ENCODE peak calls at places on chromosomes 3 and 15, in ten cellular contexts. W is body of pancreas; E is mucosa of gallbladder; C is iPS-NIHi11; D is MCF 10A; K is CD8-positive, alpha-beta T cell; M is RPMI7951; J is colonic mucosa; X is stimulated activated CD8-positive, alpha-beta memory T cell treated with anti-CD3 and anti-CD28 coated beads, Interleukin-15, amount 100 ng/mL, for 24 hours; Q is tibial nerve. G is an unnamed sample.

GRCh38 chr15:61830536-61831330 is 229.5 kb downstream of the VPS13C start:
- DNase-seq in E (no peak), C (no peak), W (no peak), D (no peak), X (no peak), M (no peak), Q (no peak), K (no peak), J (no peak), G (no peak)

GRCh38 chr15:34850121-34850520 is 54.8 kb upstream of the ACTC1 start:
- DNase-seq in D (peak), Q (no peak), M (no peak), C (no peak), W (no peak), X (no peak), K (no peak), J (no peak), E (no peak), G (no peak)

GRCh38 chr3:71728632-71729342 is 3.6 kb upstream of the EIF4E3 start:
- DNase-seq in W (no peak), Q (no peak), M (peak), C (peak), E (no peak), J (no peak), X (no peak), D (no peak), K (no peak), G (no peak)

GRCh38 chr3:112806903-112807302 is 39.8 kb downstream of the CD200R1L start:
- DNase-seq in J (no peak), D (no peak), Q (no peak), W (no peak), X (no peak), C (no peak), E (no peak), M (no peak), K (no peak), G (no peak)

GRCh38 chr3:28224430-28224829 is 17.0 kb upstream of the CMC1 start:
- DNase-seq in W (no peak), C (no peak), E (no peak), K (no peak), D (no peak), M (no peak), J (no peak), Q (no peak), X (no peak), G (no peak)

GRCh38 chr15:75346796-75347221 is at the start of gene NEIL1:
- DNase-seq in K (no peak), X (no peak), E (no peak), C (peak), W (no peak), Q (no peak), M (peak), D (no peak), J (peak), G (peak)

GRCh38 chr15:52150043-52150825 is 37.7 kb upstream of the BCL2L10 start:
- DNase-seq in D (no peak), E (no peak), K (no peak), M (no peak), Q (no peak), X (no peak), W (no peak), C (no peak), J (no peak), G (no peak)

GRCh38 chr3:151440940-151441339 is 19.9 kb downstream of the IGSF10 start:
- DNase-seq in Q (no peak), X (no peak), E (no peak), D (no peak), C (no peak), K (no peak), J (no peak), M (no peak), W (no peak), G (no peak)

G was measured in thyroid gland.